ENCODE peak calls at places on chromosomes 5 and 9, in six cellular contexts. One of them, this sample, is unnamed.

GRCh38 chr5:10111575-10111974 is 138.1 kb downstream of the ATPSCKMT start:
- DNase-seq in HepG2: peak; percentile 18
- DNase-seq in GM12891: peak; percentile 35
- DNase-seq in K562: peak; percentile 64
- DNase-seq in GM12878: no peak
- DNase-seq in H1: no peak
- DNase-seq in this sample: no peak

GRCh38 chr5:167902298-167902697 is 389.1 kb upstream of the WWC1 start:
- DNase-seq in HepG2: no peak
- DNase-seq in GM12891: no peak
- DNase-seq in K562: no peak
- DNase-seq in GM12878: no peak
- DNase-seq in H1: no peak
- DNase-seq in this sample: no peak

GRCh38 chr9:116280529-116280928 is 126.9 kb downstream of the PAPPA start:
- DNase-seq in HepG2: no peak
- DNase-seq in GM12891: no peak
- DNase-seq in K562: no peak
- DNase-seq in GM12878: no peak
- DNase-seq in H1: no peak
- DNase-seq in this sample: no peak

GRCh38 chr5:171855798-171856772 is 70.5 kb downstream of the SMIM23 start:
- DNase-seq in HepG2: no peak
- DNase-seq in GM12891: no peak
- DNase-seq in K562: no peak
- DNase-seq in GM12878: no peak
- DNase-seq in H1: no peak
- DNase-seq in this sample: no peak

GRCh38 chr9:137317979-137318511 is 16.0 kb upstream of the NRARP start:
- DNase-seq in HepG2: no peak
- DNase-seq in GM12891: no peak
- DNase-seq in K562: no peak
- DNase-seq in GM12878: no peak
- DNase-seq in H1: no peak
- DNase-seq in this sample: no peak

GRCh38 chr5:134489227-134489944 is 36.1 kb upstream of the JADE2 start:
- DNase-seq in HepG2: no peak
- DNase-seq in GM12891: no peak
- DNase-seq in K562: no peak
- DNase-seq in GM12878: no peak
- DNase-seq in H1: no peak
- DNase-seq in this sample: no peak

GRCh38 chr9:74304598-74304997 is 192.5 kb upstream of the RORB start:
- DNase-seq in HepG2: no peak
- DNase-seq in GM12891: no peak
- DNase-seq in K562: no peak
- DNase-seq in GM12878: no peak
- DNase-seq in H1: no peak
- DNase-seq in this sample: no peak

GRCh38 chr5:58871648-58872242 is 288.9 kb downstream of the RAB3C start:
- DNase-seq in HepG2: peak; percentile 24
- DNase-seq in GM12891: no peak
- DNase-seq in K562: peak; percentile 38
- DNase-seq in GM12878: no peak
- DNase-seq in H1: no peak
- DNase-seq in this sample: no peak

GRCh38 chr9:69254223-69254622 is 70.8 kb upstream of the ENTREP1 start:
- DNase-seq in HepG2: no peak
- DNase-seq in GM12891: no peak
- DNase-seq in K562: no peak
- DNase-seq in GM12878: no peak
- DNase-seq in H1: no peak
- DNase-seq in this sample: no peak

GRCh38 chr5:6732634-6733410 is 19.6 kb downstream of the TENT4A start:
- DNase-seq in HepG2: no peak
- DNase-seq in GM12891: no peak
- DNase-seq in K562: no peak
- DNase-seq in GM12878: no peak
- DNase-seq in H1: no peak
- DNase-seq in this sample: no peak

GRCh38 chr5:111447099-111447498 is 65.2 kb downstream of the STARD4 start:
- DNase-seq in HepG2: no peak
- DNase-seq in GM12891: no peak
- DNase-seq in K562: no peak
- DNase-seq in GM12878: no peak
- DNase-seq in H1: no peak
- DNase-seq in this sample: no peak

GRCh38 chr9:76453785-76454184 is 5.2 kb upstream of the GCNT1 start:
- DNase-seq in HepG2: no peak
- DNase-seq in GM12891: no peak
- DNase-seq in K562: no peak
- DNase-seq in GM12878: no peak
- DNase-seq in H1: no peak
- DNase-seq in this sample: no peak

GRCh38 chr5:149277821-149278220 is 6.2 kb downstream of the AFAP1L1 start:
- DNase-seq in HepG2: no peak
- DNase-seq in GM12891: no peak
- DNase-seq in K562: no peak
- DNase-seq in GM12878: no peak
- DNase-seq in H1: no peak
- DNase-seq in this sample: no peak

GRCh38 chr5:96242536-96242935 is 190.5 kb downstream of the PCSK1 start:
- DNase-seq in HepG2: no peak
- DNase-seq in GM12891: no peak
- DNase-seq in K562: no peak
- DNase-seq in GM12878: no peak
- DNase-seq in H1: no peak
- DNase-seq in this sample: no peak

GRCh38 chr5:179373961-179374505 is 28.8 kb upstream of the ADAMTS2 start:
- DNase-seq in HepG2: no peak
- DNase-seq in GM12891: no peak
- DNase-seq in K562: no peak
- DNase-seq in GM12878: no peak
- DNase-seq in H1: no peak
- DNase-seq in this sample: no peak

GRCh38 chr5:37799865-37800421 is 39.9 kb downstream of the GDNF start:
- DNase-seq in HepG2: no peak
- DNase-seq in GM12891: no peak
- DNase-seq in K562: no peak
- DNase-seq in GM12878: no peak
- DNase-seq in H1: no peak
- DNase-seq in this sample: no peak

GRCh38 chr9:124527781-124528180 is 20.6 kb upstream of the NR5A1 start:
- DNase-seq in HepG2: no peak
- DNase-seq in GM12891: no peak
- DNase-seq in K562: no peak
- DNase-seq in GM12878: no peak
- DNase-seq in H1: no peak
- DNase-seq in this sample: no peak

GRCh38 chr9:86516564-86516963 is 162.4 kb upstream of the TUT7 start:
- DNase-seq in HepG2: no peak
- DNase-seq in GM12891: no peak
- DNase-seq in K562: no peak
- DNase-seq in GM12878: no peak
- DNase-seq in H1: no peak
- DNase-seq in this sample: no peak

GRCh38 chr9:86511614-86512360 is 157.6 kb upstream of the TUT7 start:
- DNase-seq in HepG2: no peak
- DNase-seq in GM12891: no peak
- DNase-seq in K562: no peak
- DNase-seq in GM12878: no peak
- DNase-seq in H1: no peak
- DNase-seq in this sample: no peak

GRCh38 chr9:86512929-86513328 is 158.7 kb upstream of the TUT7 start:
- DNase-seq in HepG2: no peak
- DNase-seq in GM12891: no peak
- DNase-seq in K562: no peak
- DNase-seq in GM12878: no peak
- DNase-seq in H1: no peak
- DNase-seq in this sample: no peak

GRCh38 chr9:86515221-86515620 is 161.0 kb upstream of the TUT7 start:
- DNase-seq in HepG2: no peak
- DNase-seq in GM12891: no peak
- DNase-seq in K562: no peak
- DNase-seq in GM12878: no peak
- DNase-seq in H1: no peak
- DNase-seq in this sample: no peak

GRCh38 chr9:86513429-86513828 is 159.2 kb upstream of the TUT7 start:
- DNase-seq in HepG2: no peak
- DNase-seq in GM12891: no peak
- DNase-seq in K562: no peak
- DNase-seq in GM12878: no peak
- DNase-seq in H1: no peak
- DNase-seq in this sample: no peak
- TF ChIP-seq POLR2AphosphoS5 in HepG2: no peak
- TF ChIP-seq POLR2AphosphoS5 in GM12891: no peak
- TF ChIP-seq POLR2AphosphoS5 in K562: no peak
- TF ChIP-seq POLR2AphosphoS5 in GM12878: no peak
- TF ChIP-seq POLR2AphosphoS5 in H1: no peak
- TF ChIP-seq POLR2AphosphoS5 in this sample: no peak

GRCh38 chr9:100505564-100506159 is 32.7 kb downstream of the TMEFF1 start:
- DNase-seq in HepG2: peak; percentile 67
- DNase-seq in GM12891: peak; percentile 14
- DNase-seq in K562: peak; percentile 86
- DNase-seq in GM12878: peak; percentile 16
- DNase-seq in H1: peak; percentile 75
- DNase-seq in this sample: peak; percentile 5
- TF ChIP-seq TAF1 in HepG2: no peak
- TF ChIP-seq TAF1 in GM12891: no peak
- TF ChIP-seq TAF1 in K562: no peak
- TF ChIP-seq TAF1 in GM12878: no peak
- TF ChIP-seq TAF1 in H1: no peak
- TF ChIP-seq TAF1 in this sample: no peak

GRCh38 chr5:75275147-75275546 is 38.5 kb upstream of the ANKRD31 start:
- DNase-seq in HepG2: no peak
- DNase-seq in GM12891: no peak
- DNase-seq in K562: no peak
- DNase-seq in GM12878: no peak
- DNase-seq in H1: no peak
- DNase-seq in this sample: no peak
- TF ChIP-seq POLR2A in HepG2: no peak
- TF ChIP-seq POLR2A in GM12891: no peak
- TF ChIP-seq POLR2A in K562: no peak
- TF ChIP-seq POLR2A in GM12878: no peak
- TF ChIP-seq POLR2A in H1: no peak
- TF ChIP-seq POLR2A in this sample: no peak

GRCh38 chr5:165781703-165782102 is 2276.3 kb downstream of the MAT2B start:
- DNase-seq in HepG2: no peak
- DNase-seq in GM12891: no peak
- DNase-seq in K562: no peak
- DNase-seq in GM12878: no peak
- DNase-seq in H1: no peak
- DNase-seq in this sample: no peak
- TF ChIP-seq POLR2AphosphoS5 in HepG2: no peak
- TF ChIP-seq POLR2AphosphoS5 in GM12891: no peak
- TF ChIP-seq POLR2AphosphoS5 in K562: no peak
- TF ChIP-seq POLR2AphosphoS5 in GM12878: no peak
- TF ChIP-seq POLR2AphosphoS5 in H1: no peak
- TF ChIP-seq POLR2AphosphoS5 in this sample: no peak

DNA sequence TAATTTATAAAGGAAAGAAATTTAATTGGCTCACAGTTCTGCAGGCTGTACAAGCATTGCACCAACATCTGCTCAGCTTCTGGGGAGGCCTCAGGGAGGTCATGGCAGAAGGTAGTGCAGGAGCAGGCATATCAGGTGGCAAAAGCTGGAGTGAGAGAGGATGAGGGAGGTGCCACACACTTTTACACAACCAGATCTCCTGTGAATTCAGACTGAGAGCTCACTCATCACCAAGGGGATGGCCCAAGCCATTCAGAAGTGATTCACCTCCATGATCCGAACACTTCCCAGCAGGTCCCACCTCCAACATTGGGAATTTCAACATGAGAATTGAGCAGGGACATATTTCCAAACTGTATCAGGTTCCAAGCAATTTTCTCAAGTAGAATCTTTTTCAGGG is 84.7 kb upstream of the BRINP1 start:
- DNase-seq in HepG2: no peak
- DNase-seq in GM12891: no peak
- DNase-seq in K562: no peak
- DNase-seq in GM12878: no peak
- DNase-seq in H1: no peak
- DNase-seq in this sample: no peak
- TF ChIP-seq TAF1 in HepG2: no peak
- TF ChIP-seq TAF1 in GM12891: no peak
- TF ChIP-seq TAF1 in K562: no peak
- TF ChIP-seq TAF1 in GM12878: no peak
- TF ChIP-seq TAF1 in H1: no peak
- TF ChIP-seq TAF1 in this sample: no peak

This sample was measured in GM12892.